ENCODE peak calls at places on chromosome 7, in seven cellular contexts. C, T, K, N, Q, V and P are unnamed samples.

GRCh38 chr7:117014673-117015133 is 61.4 kb downstream of the ST7 start:
- DNase-seq in C (no peak), T (peak; percentile 68), K (peak; percentile 28), N (peak; percentile 56), Q (peak; percentile 77), V (no peak), P (peak; percentile 73)

GRCh38 chr7:35701287-35701686 is 6.4 kb upstream of the HERPUD2 start:
- DNase-seq in C (no peak), T (no peak), K (no peak), N (no peak), Q (no peak), V (no peak), P (no peak)

GRCh38 chr7:90966346-90966745 is 297.9 kb upstream of the FZD1 start:
- DNase-seq in C (no peak), T (no peak), K (no peak), N (no peak), Q (no peak), V (no peak), P (no peak)

GRCh38 chr7:153808117-153808516 is 244.1 kb upstream of the DPP6 start:
- DNase-seq in C (no peak), T (no peak), K (no peak), N (no peak), Q (no peak), V (no peak), P (no peak)

GRCh38 chr7:95553939-95554338 is 42.4 kb downstream of the PDK4 start:
- DNase-seq in C (no peak), T (no peak), K (no peak), N (no peak), Q (no peak), V (no peak), P (no peak)

GRCh38 chr7:158028290-158028941 is 559.2 kb downstream of the PTPRN2 start:
- DNase-seq in C (no peak), T (no peak), K (peak; percentile 35), N (peak; percentile 79), Q (peak; percentile 60), V (no peak), P (no peak)

GRCh38 chr7:78198756-78199155 is 400.2 kb downstream of the PHTF2 start:
- DNase-seq in C (no peak), T (peak; percentile 75), K (no peak), N (no peak), Q (no peak), V (no peak), P (no peak)

GRCh38 chr7:137591444-137591843 is 247.9 kb upstream of the PTN start:
- DNase-seq in C (no peak), T (peak; percentile 84), K (no peak), N (no peak), Q (no peak), V (no peak), P (no peak)

GRCh38 chr7:157771-158251 is 34.6 kb upstream of the FAM20C start:
- DNase-seq in C (no peak), T (no peak), K (no peak), N (no peak), Q (no peak), V (no peak), P (no peak)

GRCh38 chr7:97118306-97118917 is 914 bp downstream of the SDHAF3 start:
- DNase-seq in C (no peak), T (no peak), K (no peak), N (no peak), Q (no peak), V (no peak), P (no peak)

GRCh38 chr7:2920956-2921708 is 77.0 kb upstream of the GNA12 start:
- DNase-seq in C (no peak), T (no peak), K (no peak), N (no peak), Q (no peak), V (no peak), P (no peak)

GRCh38 chr7:78090616-78091015 is 292.0 kb downstream of the PHTF2 start:
- DNase-seq in C (no peak), T (peak; percentile 16), K (no peak), N (no peak), Q (no peak), V (no peak), P (no peak)

GRCh38 chr7:130794619-130794922 is 60.6 kb upstream of the KLF14 start:
- DNase-seq in C (no peak), T (no peak), K (no peak), N (no peak), Q (no peak), V (no peak), P (no peak)

GRCh38 chr7:32658034-32658944 is 163.0 kb downstream of the AVL9 start:
- DNase-seq in C (no peak), T (peak; percentile 43), K (peak; percentile 33), N (no peak), Q (no peak), V (peak; percentile 84), P (no peak)

GRCh38 chr7:90383422-90383821 is 19.8 kb upstream of the CLDN12 start:
- DNase-seq in C (no peak), T (peak; percentile 75), K (no peak), N (no peak), Q (no peak), V (no peak), P (no peak)

GRCh38 chr7:100159099-100159623 is 638 bp upstream of the TRAPPC14 start:
- DNase-seq in C (no peak), T (no peak), K (no peak), N (no peak), Q (no peak), V (no peak), P (no peak)

GRCh38 chr7:43666938-43667337 is 62.4 kb downstream of the COA1 start:
- DNase-seq in C (no peak), T (peak; percentile 61), K (no peak), N (no peak), Q (no peak), V (no peak), P (no peak)

GRCh38 chr7:65436163-65436562 is 62.5 kb downstream of the ZNF92 start:
- DNase-seq in C (no peak), T (no peak), K (no peak), N (no peak), Q (no peak), V (no peak), P (no peak)

GRCh38 chr7:23654508-23654907 is 25.5 kb upstream of the FAM221A start:
- DNase-seq in C (no peak), T (peak; percentile 31), K (peak; percentile 28), N (peak; percentile 58), Q (no peak), V (peak; percentile 43), P (peak; percentile 43)

GRCh38 chr7:53596230-53596629 is 560.8 kb downstream of the POM121L12 start:
- DNase-seq in C (no peak), T (no peak), K (no peak), N (no peak), Q (no peak), V (no peak), P (peak; percentile 41)
- H3K9me3 ChIP-seq in C (no peaks in the 10 kb centered on the region), T (peaks cover 12% of the 10 kb centered on the region), K (no peaks in the 10 kb centered on the region), N (peaks cover 15% of the 10 kb centered on the region), Q (no peaks in the 10 kb centered on the region), V (peaks cover 16% of the 10 kb centered on the region), P (no peaks in the 10 kb centered on the region)

GRCh38 chr7:22208806-22209205 is 148.1 kb downstream of the RAPGEF5 start:
- DNase-seq in C (no peak), T (no peak), K (no peak), N (no peak), Q (no peak), V (no peak), P (no peak)
- H3K4me1 ChIP-seq in C (no peaks in the 10 kb centered on the region), T (no peaks in the 10 kb centered on the region), K (no peaks in the 10 kb centered on the region), N (no peaks in the 10 kb centered on the region), Q (no peaks in the 10 kb centered on the region), V (peaks cover 44% of the 10 kb centered on the region), P (no peaks in the 10 kb centered on the region)

GRCh38 chr7:128697301-128697905 is 25.3 kb downstream of the GARIN1A start:
- DNase-seq in C (peak; percentile 51), T (peak; percentile 44), K (peak; percentile 38), N (peak; percentile 38), Q (peak; percentile 71), V (no peak), P (peak; percentile 75)
- H3K27me3 ChIP-seq in C (peaks cover 24% of the 10 kb centered on the region), T (peaks cover 15% of the 10 kb centered on the region), K (peaks cover 62% of the 10 kb centered on the region), N (peaks cover 32% of the 10 kb centered on the region), Q (peaks cover 20% of the 10 kb centered on the region), V (no peaks in the 10 kb centered on the region), P (no peaks in the 10 kb centered on the region)

GRCh38 chr7:41584746-41585145 is 118.1 kb downstream of the INHBA start:
- DNase-seq in C (no peak), T (peak; percentile 35), K (no peak), N (no peak), Q (no peak), V (no peak), P (no peak)
- H3K9me3 ChIP-seq in C (no peaks in the 10 kb centered on the region), T (no peaks in the 10 kb centered on the region), K (no peaks in the 10 kb centered on the region), N (no peaks in the 10 kb centered on the region), Q (no peaks in the 10 kb centered on the region), V (no peaks in the 10 kb centered on the region), P (no peaks in the 10 kb centered on the region)

DNA sequence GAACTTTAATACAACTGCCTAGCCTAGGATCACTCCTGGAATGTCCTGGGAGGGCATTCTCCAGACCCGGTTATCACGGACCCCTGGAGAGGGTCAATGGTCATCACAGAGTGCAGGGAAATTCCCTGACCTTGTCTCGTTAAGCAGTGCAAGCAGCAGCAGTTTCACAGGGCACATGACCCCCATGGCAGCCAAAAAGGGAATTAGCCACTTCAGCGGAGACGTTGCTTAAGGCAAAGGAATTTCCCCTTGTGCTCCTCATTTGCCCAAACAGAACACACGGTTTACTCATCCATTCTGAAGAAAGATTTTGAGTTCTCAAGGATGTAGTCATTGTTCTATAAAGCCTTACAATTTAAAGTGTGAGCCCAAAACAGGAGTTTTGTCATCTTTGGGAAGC is 260.3 kb downstream of the SNX13 start:
- DNase-seq in C (no peak), T (peak; percentile 83), K (peak; percentile 29), N (no peak), Q (peak; percentile 78), V (no peak), P (no peak)
- H3K4me1 ChIP-seq in C (no peaks in the 10 kb centered on the region), T (peaks cover 15% of the 10 kb centered on the region), K (no peaks in the 10 kb centered on the region), N (peaks cover 20% of the 10 kb centered on the region), Q (peaks cover 19% of the 10 kb centered on the region), V (no peaks in the 10 kb centered on the region), P (no peaks in the 10 kb centered on the region)

GRCh38 chr7:8442295-8442813 is 8.9 kb downstream of the NXPH1 start:
- DNase-seq in C (no peak), T (no peak), K (no peak), N (no peak), Q (no peak), V (no peak), P (no peak)

GRCh38 chr7:8441106-8441590 is 7.7 kb downstream of the NXPH1 start:
- DNase-seq in C (no peak), T (no peak), K (no peak), N (no peak), Q (no peak), V (no peak), P (no peak)

GRCh38 chr7:8442814-8443304 is 9.4 kb downstream of the NXPH1 start:
- DNase-seq in C (no peak), T (no peak), K (no peak), N (peak; percentile 48), Q (no peak), V (no peak), P (no peak)

GRCh38 chr7:8440670-8441069 is 7.3 kb downstream of the NXPH1 start:
- DNase-seq in C (no peak), T (no peak), K (no peak), N (no peak), Q (no peak), V (no peak), P (no peak)

GRCh38 chr7:8441602-8442294 is 8.3 kb downstream of the NXPH1 start:
- DNase-seq in C (no peak), T (no peak), K (no peak), N (no peak), Q (no peak), V (no peak), P (no peak)
- H3K27me3 ChIP-seq in C (peaks cover 33% of the 10 kb centered on the region), T (no peaks in the 10 kb centered on the region), K (peaks cover 93% of the 10 kb centered on the region), N (peaks cover 70% of the 10 kb centered on the region), Q (peaks cover 37% of the 10 kb centered on the region), V (peaks cover 5% of the 10 kb centered on the region), P (no peaks in the 10 kb centered on the region)